ENCODE peak calls at places on chromosomes 4 and X, in nine cellular contexts. R is ureter; O is left kidney; A is NCI-H1092 treated with DMSO at 0.1 percent for 48 hours; Y is SW480; M is activated CD8-positive, alpha-beta memory T cell treated with anti-CD3 and anti-CD28 coated beads, Interleukin-2, amount 50 U/mL, for 4 hours; K is cardiac muscle cell; B is GF-D8; E is HEK293T. Z is an unnamed sample.

GRCh38 chrX:140572724-140573123 is 67.9 kb upstream of the SOX3 start:
- DNase-seq in R (peak), O (peak), A (no peak), Y (peak), M (no peak), K (peak), B (no peak), E (peak), Z (no peak)

GRCh38 chr4:152935138-152935537 is 985 bp upstream of the FHDC1 start:
- DNase-seq in R (peak), O (peak), A (no peak), Y (peak), M (no peak), K (no peak), B (no peak), E (no peak), Z (no peak)

GRCh38 chr4:6578221-6578620 is 3.2 kb downstream of the MAN2B2 start:
- DNase-seq in R (no peak), O (peak), A (no peak), Y (no peak), M (no peak), K (no peak), B (no peak), E (no peak), Z (no peak)

GRCh38 chr4:81724925-81725329 is 253.2 kb upstream of the RASGEF1B start:
- DNase-seq in R (peak), O (peak), A (no peak), Y (peak), M (peak), K (no peak), B (no peak), E (peak), Z (peak)

GRCh38 chrX:70247252-70247651 is 12.8 kb downstream of the P2RY4 start:
- DNase-seq in R (no peak), O (no peak), A (no peak), Y (no peak), M (no peak), K (no peak), B (no peak), E (no peak), Z (no peak)

GRCh38 chr4:7880681-7881080 is 59.0 kb downstream of the AFAP1 start:
- DNase-seq in R (no peak), O (no peak), A (no peak), Y (no peak), M (no peak), K (no peak), B (no peak), E (no peak), Z (no peak)

GRCh38 chr4:86011117-86011516 is 348.7 kb downstream of the MAPK10 start:
- DNase-seq in R (no peak), O (peak), A (no peak), Y (no peak), M (no peak), K (no peak), B (no peak), E (no peak), Z (no peak)

GRCh38 chr4:31237242-31237641 is 517.1 kb downstream of the PCDH7 start:
- DNase-seq in R (no peak), O (no peak), A (no peak), Y (peak), M (no peak), K (no peak), B (no peak), E (no peak), Z (no peak)

GRCh38 chrX:153669174-153669890 is 4.3 kb downstream of the PNCK start:
- DNase-seq in R (no peak), O (peak), A (no peak), Y (no peak), M (peak), K (peak), B (no peak), E (peak), Z (no peak)

GRCh38 chr4:1748465-1748995 is 27.2 kb downstream of the TACC3 start:
- DNase-seq in R (peak), O (peak), A (peak), Y (peak), M (peak), K (peak), B (peak), E (peak), Z (no peak)

GRCh38 chr4:8911311-8912088 is 39.9 kb upstream of the HMX1 start:
- DNase-seq in R (peak), O (no peak), A (no peak), Y (no peak), M (no peak), K (no peak), B (no peak), E (no peak), Z (no peak)

GRCh38 chrX:48520455-48520854 is 1.2 kb upstream of the EBP start:
- DNase-seq in R (no peak), O (no peak), A (no peak), Y (no peak), M (no peak), K (no peak), B (no peak), E (no peak), Z (no peak)

GRCh38 chr4:6658635-6659075 is 18.2 kb downstream of the MRFAP1 start:
- DNase-seq in R (no peak), O (peak), A (no peak), Y (no peak), M (peak), K (no peak), B (no peak), E (no peak), Z (no peak)

GRCh38 chrX:38379088-38379487 is 26.7 kb downstream of the OTC start:
- DNase-seq in R (no peak), O (no peak), A (no peak), Y (no peak), M (no peak), K (no peak), B (no peak), E (no peak), Z (no peak)

GRCh38 chr4:46392421-46392820 is 2.5 kb upstream of the GABRA2 start:
- DNase-seq in R (no peak), O (peak), A (no peak), Y (no peak), M (no peak), K (no peak), B (no peak), E (no peak), Z (peak)

GRCh38 chrX:111339212-111339611 is 68.9 kb upstream of the CAPN6 start:
- DNase-seq in R (no peak), O (no peak), A (no peak), Y (no peak), M (no peak), K (no peak), B (no peak), E (no peak), Z (no peak)

GRCh38 chrX:4528247-4528646 is 814.8 kb upstream of the PRKX start:
- DNase-seq in R (no peak), O (no peak), A (no peak), Y (no peak), M (no peak), K (no peak), B (no peak), E (no peak), Z (no peak)

GRCh38 chr4:33369366-33369899 is 2649.3 kb downstream of the PCDH7 start:
- DNase-seq in R (no peak), O (peak), A (no peak), Y (no peak), M (no peak), K (no peak), B (no peak), E (no peak), Z (no peak)

GRCh38 chr4:173529505-173530325 is at the start of gene HAND2:
- DNase-seq in R (no peak), O (peak), A (peak), Y (no peak), M (no peak), K (peak), B (no peak), E (peak), Z (no peak)

GRCh38 chrX:150088766-150089518 is 150.7 kb upstream of the EOLA2 start:
- DNase-seq in R (no peak), O (no peak), A (peak), Y (no peak), M (no peak), K (peak), B (no peak), E (no peak), Z (no peak)